ENCODE peak calls at places on chromosome 13, in five cellular contexts. One of them, this sample, is unnamed.

GRCh38 chr13:30319703-30320102 is 12.4 kb upstream of the KATNAL1 start:
- DNase-seq in NCI-H2171 treated with DMSO at 0.1 percent for 48 hours: no peak
- DNase-seq in WTC11: no peak
- DNase-seq in HFFc6: no peak
- DNase-seq in chondrocyte: no peak
- DNase-seq in this sample: no peak

GRCh38 chr13:48561461-48562224 is 28.8 kb upstream of the RCBTB2 start:
- DNase-seq in HFFc6: no peak
- DNase-seq in NCI-H2171 treated with DMSO at 0.1 percent for 48 hours: no peak
- DNase-seq in WTC11: no peak
- DNase-seq in chondrocyte: no peak
- DNase-seq in this sample: peak

GRCh38 chr13:29722415-29722814 is 126.9 kb upstream of the SLC7A1 start:
- DNase-seq in HFFc6: no peak
- DNase-seq in chondrocyte: no peak
- DNase-seq in NCI-H2171 treated with DMSO at 0.1 percent for 48 hours: no peak
- DNase-seq in WTC11: no peak
- DNase-seq in this sample: no peak

GRCh38 chr13:50948576-50948975 is 39.0 kb downstream of the RNASEH2B start:
- DNase-seq in HFFc6: no peak
- DNase-seq in chondrocyte: no peak
- DNase-seq in NCI-H2171 treated with DMSO at 0.1 percent for 48 hours: no peak
- DNase-seq in WTC11: no peak
- DNase-seq in this sample: peak

GRCh38 chr13:48156466-48156865 is 61.6 kb upstream of the MED4 start:
- DNase-seq in chondrocyte: no peak
- DNase-seq in NCI-H2171 treated with DMSO at 0.1 percent for 48 hours: peak
- DNase-seq in WTC11: peak
- DNase-seq in HFFc6: no peak
- DNase-seq in this sample: peak

GRCh38 chr13:25084101-25084500 is 11.8 kb upstream of the PABPC3 start:
- DNase-seq in HFFc6: no peak
- DNase-seq in WTC11: no peak
- DNase-seq in NCI-H2171 treated with DMSO at 0.1 percent for 48 hours: no peak
- DNase-seq in chondrocyte: no peak
- DNase-seq in this sample: no peak

GRCh38 chr13:30466841-30467252 is 1.1 kb upstream of the HMGB1 start:
- DNase-seq in chondrocyte: no peak
- DNase-seq in WTC11: no peak
- DNase-seq in HFFc6: no peak
- DNase-seq in NCI-H2171 treated with DMSO at 0.1 percent for 48 hours: peak
- DNase-seq in this sample: peak

GRCh38 chr13:50126378-50127016 is 111.3 kb downstream of the KCNRG start:
- DNase-seq in WTC11: peak
- DNase-seq in chondrocyte: no peak
- DNase-seq in NCI-H2171 treated with DMSO at 0.1 percent for 48 hours: peak
- DNase-seq in HFFc6: no peak
- DNase-seq in this sample: peak

GRCh38 chr13:44848956-44849748 is 140.1 kb downstream of the NUFIP1 start:
- DNase-seq in HFFc6: no peak
- DNase-seq in chondrocyte: no peak
- DNase-seq in NCI-H2171 treated with DMSO at 0.1 percent for 48 hours: no peak
- DNase-seq in WTC11: no peak
- DNase-seq in this sample: no peak

GRCh38 chr13:104477256-104477655 is 1411.0 kb upstream of the SLC10A2 start:
- DNase-seq in HFFc6: no peak
- DNase-seq in WTC11: no peak
- DNase-seq in NCI-H2171 treated with DMSO at 0.1 percent for 48 hours: no peak
- DNase-seq in chondrocyte: no peak
- DNase-seq in this sample: peak

GRCh38 chr13:23570099-23570926 is at the start of gene TNFRSF19:
- DNase-seq in chondrocyte: no peak
- DNase-seq in NCI-H2171 treated with DMSO at 0.1 percent for 48 hours: peak
- DNase-seq in WTC11: no peak
- DNase-seq in HFFc6: peak
- DNase-seq in this sample: peak

GRCh38 chr13:68199271-68199670 is 969.1 kb upstream of the PCDH9 start:
- DNase-seq in WTC11: no peak
- DNase-seq in chondrocyte: no peak
- DNase-seq in NCI-H2171 treated with DMSO at 0.1 percent for 48 hours: no peak
- DNase-seq in HFFc6: no peak
- DNase-seq in this sample: no peak